ENCODE peak calls at places on chromosomes 7 and 10, in four cellular contexts. O, A, W and Q are unnamed samples.

GRCh38 chr7:139043823-139044812 is 8.3 kb upstream of the ZC3HAV1L start:
- DNase-seq in O (no peak), A (no peak), W (peak), Q (no peak)

GRCh38 chr7:34133356-34133982 is 228.1 kb downstream of the BMPER start:
- DNase-seq in O (no peak), A (no peak), W (no peak), Q (no peak)

GRCh38 chr10:77138541-77138940 is 499.1 kb downstream of the KCNMA1 start:
- DNase-seq in O (no peak), A (no peak), W (no peak), Q (no peak)

GRCh38 chr10:110433740-110434139 is 64.0 kb upstream of the DUSP5 start:
- DNase-seq in O (no peak), A (no peak), W (no peak), Q (peak)

GRCh38 chr10:64036996-64037666 is 515.9 kb downstream of the REEP3 start:
- DNase-seq in O (no peak), A (no peak), W (no peak), Q (no peak)

GRCh38 chr7:51261117-51261835 is 55.3 kb downstream of the COBL start:
- DNase-seq in O (no peak), A (peak), W (no peak), Q (no peak)

GRCh38 chr10:43689618-43689954 is 40.9 kb upstream of the ZNF32 start:
- DNase-seq in O (no peak), A (peak), W (no peak), Q (peak)

GRCh38 chr10:93272884-93273675 is 199.4 kb downstream of the CYP26A1 start:
- DNase-seq in O (no peak), A (no peak), W (no peak), Q (no peak)

GRCh38 chr10:97065128-97065527 is 120.6 kb downstream of the SLIT1 start:
- DNase-seq in O (no peak), A (peak), W (no peak), Q (no peak)

GRCh38 chr7:49166441-49166840 is 242.1 kb downstream of the CDC14C start:
- DNase-seq in O (peak), A (no peak), W (no peak), Q (no peak)

GRCh38 chr7:107384025-107384424 is 85.8 kb upstream of the GPR22 start:
- DNase-seq in O (peak), A (no peak), W (no peak), Q (no peak)

GRCh38 chr7:98548370-98548769 is 68.7 kb upstream of the NPTX2 start:
- DNase-seq in O (no peak), A (no peak), W (no peak), Q (no peak)

GRCh38 chr7:69603351-69603750 is 5.1 kb downstream of the AUTS2 start:
- DNase-seq in O (peak), A (no peak), W (no peak), Q (no peak)

GRCh38 chr7:121113288-121113687 is 124.8 kb downstream of the CPED1 start:
- DNase-seq in O (no peak), A (no peak), W (no peak), Q (no peak)

GRCh38 chr10:97534746-97535367 is 36.1 kb downstream of the UBTD1 start:
- DNase-seq in O (peak), A (no peak), W (no peak), Q (no peak)

GRCh38 chr7:91193141-91193540 is 71.1 kb upstream of the FZD1 start:
- DNase-seq in O (no peak), A (no peak), W (no peak), Q (no peak)

GRCh38 chr7:149871576-149871975 is 2.2 kb upstream of the ATP6V0E2 start:
- DNase-seq in O (no peak), A (no peak), W (no peak), Q (no peak)

GRCh38 chr10:37390901-37391300 is 265.5 kb downstream of the ANKRD30A start:
- DNase-seq in O (no peak), A (no peak), W (no peak), Q (no peak)

GRCh38 chr10:3975016-3975415 is 190.0 kb upstream of the KLF6 start:
- DNase-seq in O (no peak), A (no peak), W (no peak), Q (no peak)

GRCh38 chr7:110373514-110374258 is 717.2 kb upstream of the LRRN3 start:
- DNase-seq in O (no peak), A (no peak), W (no peak), Q (no peak)

GRCh38 chr10:19788075-19788686 is 28.1 kb upstream of the PLXDC2 start:
- DNase-seq in O (peak), A (peak), W (no peak), Q (no peak)

GRCh38 chr10:128497660-128498377 is 371.6 kb upstream of the MKI67 start:
- DNase-seq in O (no peak), A (no peak), W (no peak), Q (no peak)

GRCh38 chr7:93055543-93056107 is 62.2 kb downstream of the SAMD9 start:
- DNase-seq in O (peak), A (no peak), W (no peak), Q (no peak)

GRCh38 chr10:113704637-113705343 is 25.1 kb downstream of the CASP7 start:
- DNase-seq in O (peak), A (peak), W (no peak), Q (no peak)

GRCh38 chr10:71622656-71623055 is 96.9 kb downstream of the C10orf105 start:
- DNase-seq in O (no peak), A (no peak), W (no peak), Q (no peak)

GRCh38 chr7:81594767-81595166 is 175.1 kb downstream of the HGF start:
- DNase-seq in O (no peak), A (no peak), W (no peak), Q (no peak)

GRCh38 chr10:49163741-49164140 is 24.4 kb downstream of the TMEM273 start:
- DNase-seq in O (no peak), A (no peak), W (no peak), Q (no peak)

GRCh38 chr10:85225311-85225710 is 896.9 kb downstream of the CCSER2 start:
- DNase-seq in O (no peak), A (no peak), W (no peak), Q (no peak)

DNA sequence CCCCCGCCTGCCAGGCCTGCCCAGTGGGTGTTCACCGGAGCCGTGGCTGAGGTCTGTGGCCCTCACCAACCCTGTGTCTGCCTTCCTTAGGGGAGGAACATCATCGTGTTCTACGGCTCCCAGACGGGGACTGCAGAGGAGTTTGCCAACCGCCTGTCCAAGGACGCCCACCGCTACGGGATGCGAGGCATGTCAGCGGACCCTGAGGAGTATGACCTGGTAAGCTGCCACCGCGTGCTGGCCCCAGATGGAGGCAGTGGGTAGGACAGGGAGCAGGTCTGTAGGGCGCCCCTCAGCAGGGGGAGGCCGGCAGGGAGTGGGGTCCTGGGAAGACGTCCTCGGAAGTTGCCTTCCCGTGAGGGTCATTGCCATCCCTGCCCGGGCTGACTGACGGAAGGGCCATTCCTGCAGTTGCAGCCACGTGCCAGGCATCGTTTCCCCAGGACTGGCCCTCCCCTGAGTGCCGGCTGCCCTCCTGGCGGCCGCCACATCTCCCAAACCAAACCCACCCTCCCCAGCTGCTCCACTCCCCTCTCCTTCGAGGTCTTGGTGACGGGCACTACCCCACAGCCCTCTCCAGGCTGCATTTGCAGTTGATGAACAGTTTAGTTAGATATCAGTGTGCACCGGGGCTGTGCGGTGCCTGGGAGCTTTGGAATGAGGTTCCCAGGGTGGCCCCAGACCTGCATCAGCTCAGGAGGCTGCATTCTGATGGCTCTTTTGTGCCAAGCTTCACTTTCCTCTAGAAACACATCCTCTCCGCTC is 14.9 kb downstream of the TMEM120A start:
- DNase-seq in O (no peak), A (no peak), W (no peak), Q (no peak)
- H3K27ac ChIP-seq in O (no peak), A (peak), W (no peak), Q (no peak)

GRCh38 chr7:100802951-100803350 is 24.4 kb downstream of the EPHB4 start:
- DNase-seq in O (no peak), A (no peak), W (no peak), Q (no peak)

GRCh38 chr7:100801833-100802568 is 25.3 kb downstream of the EPHB4 start:
- DNase-seq in O (no peak), A (peak), W (no peak), Q (peak)

GRCh38 chr7:100803398-100804161 is 23.7 kb downstream of the EPHB4 start:
- DNase-seq in O (peak), A (peak), W (no peak), Q (peak)

GRCh38 chr7:100806276-100806675 is 21.0 kb downstream of the EPHB4 start:
- DNase-seq in O (no peak), A (no peak), W (no peak), Q (no peak)

GRCh38 chr7:100804681-100805431 is 22.5 kb downstream of the EPHB4 start:
- DNase-seq in O (no peak), A (no peak), W (no peak), Q (no peak)
- H3K27ac ChIP-seq in O (no peak), A (no peak), W (no peak), Q (peak)

GRCh38 chr7:128738570-128739047 is 550 bp upstream of the CALU start:
- DNase-seq in O (peak), A (no peak), W (no peak), Q (no peak)
- H3K27ac ChIP-seq in O (peak), A (peak), W (peak), Q (peak)

GRCh38 chr10:34940436-34940835 is 125.3 kb upstream of the PARD3 start:
- DNase-seq in O (no peak), A (no peak), W (no peak), Q (no peak)
- H3K27ac ChIP-seq in O (no peak), A (no peak), W (no peak), Q (no peak)